ENCODE peak calls at places on chromosomes 16 and 17, in six cellular contexts. F is GM12891, P is SK-N-SH, W is H1, K is GM12878, U is K562. E is an unnamed sample.

GRCh38 chr16:11605564-11605886 is 18.8 kb upstream of the LITAF start:
- DNase-seq in F (no peak), P (no peak), W (no peak), K (no peak), U (no peak), E (no peak)

GRCh38 chr16:25374556-25374955 is 116.9 kb upstream of the ZKSCAN2 start:
- DNase-seq in F (no peak), P (no peak), W (no peak), K (no peak), U (no peak), E (no peak)

GRCh38 chr16:20107086-20107485 is 33.4 kb upstream of the GPR139 start:
- DNase-seq in F (no peak), P (no peak), W (no peak), K (no peak), U (no peak), E (no peak)

GRCh38 chr17:80279895-80280294 is 19.2 kb downstream of the RNF213 start:
- DNase-seq in F (no peak), P (peak; percentile 57), W (no peak), K (no peak), U (no peak), E (no peak)

GRCh38 chr17:79082311-79083190 is 7.9 kb downstream of the ENGASE start:
- DNase-seq in F (peak; percentile 76), P (peak; percentile 96), W (no peak), K (no peak), U (peak; percentile 66), E (peak; percentile 71)

GRCh38 chr16:81424761-81425160 is 19.8 kb upstream of the CMIP start:
- DNase-seq in F (no peak), P (no peak), W (no peak), K (peak; percentile 68), U (peak; percentile 27), E (no peak)

GRCh38 chr17:78724544-78724943 is 57.5 kb downstream of the CYTH1 start:
- DNase-seq in F (no peak), P (peak; percentile 81), W (no peak), K (no peak), U (no peak), E (no peak)

GRCh38 chr17:42121066-42121769 is at the start of gene KAT2A:
- DNase-seq in F (peak; percentile 97), P (peak; percentile 97), W (peak; percentile 43), K (no peak), U (peak; percentile 95), E (peak; percentile 98)

GRCh38 chr17:38341035-38341721 is 2.6 kb downstream of the GPR179 start:
- DNase-seq in F (no peak), P (peak; percentile 84), W (peak; percentile 17), K (no peak), U (no peak), E (no peak)

GRCh38 chr17:47316316-47316715 is 7.4 kb upstream of the EFCAB13 start:
- DNase-seq in F (no peak), P (no peak), W (no peak), K (no peak), U (no peak), E (no peak)

GRCh38 chr17:40283662-40284061 is 4.0 kb upstream of the CDC6 start:
- DNase-seq in F (no peak), P (no peak), W (no peak), K (no peak), U (no peak), E (no peak)

GRCh38 chr16:71846443-71846842 is 667 bp downstream of the ATXN1L start:
- DNase-seq in F (no peak), P (peak; percentile 27), W (no peak), K (no peak), U (peak; percentile 19), E (no peak)

GRCh38 chr16:81315271-81316175 is 761 bp downstream of the GAN start:
- DNase-seq in F (peak; percentile 33), P (peak; percentile 78), W (no peak), K (no peak), U (peak; percentile 71), E (peak; percentile 38)

GRCh38 chr17:53628011-53628410 is 194.7 kb upstream of the KIF2B start:
- DNase-seq in F (no peak), P (no peak), W (no peak), K (no peak), U (no peak), E (no peak)

GRCh38 chr17:45814622-45815606 is 29.8 kb upstream of the SPPL2C start:
- DNase-seq in F (no peak), P (no peak), W (no peak), K (no peak), U (no peak), E (no peak)

GRCh38 chr16:85464342-85465305 is 148.5 kb upstream of the GSE1 start:
- DNase-seq in F (no peak), P (no peak), W (no peak), K (no peak), U (no peak), E (no peak)

GRCh38 chr16:83348991-83349390 is 458.8 kb upstream of the HSBP1 start:
- DNase-seq in F (no peak), P (no peak), W (no peak), K (no peak), U (no peak), E (no peak)

GRCh38 chr17:6381052-6381451 is 53.9 kb downstream of the AIPL1 start:
- DNase-seq in F (no peak), P (no peak), W (no peak), K (no peak), U (no peak), E (no peak)

GRCh38 chr16:69003500-69003899 is 102.0 kb upstream of the HAS3 start:
- DNase-seq in F (no peak), P (no peak), W (no peak), K (no peak), U (no peak), E (no peak)

GRCh38 chr17:45997624-45998023 is 1.4 kb upstream of the STH start:
- DNase-seq in F (no peak), P (no peak), W (no peak), K (no peak), U (no peak), E (no peak)

GRCh38 chr17:42617956-42618431 is 8.5 kb downstream of the TUBG1 start:
- DNase-seq in F (no peak), P (peak; percentile 42), W (no peak), K (peak; percentile 47), U (peak; percentile 72), E (peak; percentile 29)

GRCh38 chr17:61237275-61237674 is 162.4 kb upstream of the TBX2 start:
- DNase-seq in F (no peak), P (no peak), W (no peak), K (no peak), U (no peak), E (no peak)

GRCh38 chr17:2056221-2057129 is 1.6 kb downstream of the HIC1 start:
- DNase-seq in F (no peak), P (no peak), W (no peak), K (no peak), U (no peak), E (no peak)

GRCh38 chr17:59154721-59155438 is at the start of gene SKA2:
- DNase-seq in F (peak; percentile 50), P (peak; percentile 85), W (peak; percentile 99), K (peak; percentile 100), U (peak; percentile 99), E (peak; percentile 67)

GRCh38 chr17:17937450-17937849 is 34.8 kb downstream of the TOM1L2 start:
- DNase-seq in F (no peak), P (no peak), W (no peak), K (no peak), U (no peak), E (no peak)

GRCh38 chr16:81035975-81036750 is 521 bp downstream of the ATMIN start:
- DNase-seq in F (peak; percentile 52), P (peak; percentile 80), W (no peak), K (no peak), U (peak; percentile 50), E (peak; percentile 50)

GRCh38 chr17:82438401-82439193 is 12.0 kb downstream of the CYBC1 start:
- DNase-seq in F (no peak), P (no peak), W (no peak), K (no peak), U (no peak), E (no peak)

GRCh38 chr17:35731239-35731931 is at the start of gene RASL10B:
- DNase-seq in F (peak; percentile 70), P (peak; percentile 93), W (no peak), K (no peak), U (peak; percentile 56), E (no peak)
- TF ChIP-seq TAF1 in F (no peak), P (no peak), W (no peak), K (no peak), U (no peak), E (no peak)

GRCh38 chr16:67238278-67238575 is 9.1 kb downstream of the FHOD1 start:
- DNase-seq in F (no peak), P (no peak), W (no peak), K (no peak), U (no peak), E (no peak)

GRCh38 chr16:67237396-67238277 is 9.6 kb downstream of the FHOD1 start:
- DNase-seq in F (no peak), P (no peak), W (no peak), K (no peak), U (no peak), E (no peak)

GRCh38 chr16:67235816-67236547 is 9.1 kb downstream of the TMEM208 start:
- DNase-seq in F (no peak), P (no peak), W (no peak), K (no peak), U (peak; percentile 35), E (no peak)

GRCh38 chr16:67238806-67239470 is 8.3 kb downstream of the FHOD1 start:
- DNase-seq in F (no peak), P (no peak), W (no peak), K (no peak), U (no peak), E (no peak)

DNA sequence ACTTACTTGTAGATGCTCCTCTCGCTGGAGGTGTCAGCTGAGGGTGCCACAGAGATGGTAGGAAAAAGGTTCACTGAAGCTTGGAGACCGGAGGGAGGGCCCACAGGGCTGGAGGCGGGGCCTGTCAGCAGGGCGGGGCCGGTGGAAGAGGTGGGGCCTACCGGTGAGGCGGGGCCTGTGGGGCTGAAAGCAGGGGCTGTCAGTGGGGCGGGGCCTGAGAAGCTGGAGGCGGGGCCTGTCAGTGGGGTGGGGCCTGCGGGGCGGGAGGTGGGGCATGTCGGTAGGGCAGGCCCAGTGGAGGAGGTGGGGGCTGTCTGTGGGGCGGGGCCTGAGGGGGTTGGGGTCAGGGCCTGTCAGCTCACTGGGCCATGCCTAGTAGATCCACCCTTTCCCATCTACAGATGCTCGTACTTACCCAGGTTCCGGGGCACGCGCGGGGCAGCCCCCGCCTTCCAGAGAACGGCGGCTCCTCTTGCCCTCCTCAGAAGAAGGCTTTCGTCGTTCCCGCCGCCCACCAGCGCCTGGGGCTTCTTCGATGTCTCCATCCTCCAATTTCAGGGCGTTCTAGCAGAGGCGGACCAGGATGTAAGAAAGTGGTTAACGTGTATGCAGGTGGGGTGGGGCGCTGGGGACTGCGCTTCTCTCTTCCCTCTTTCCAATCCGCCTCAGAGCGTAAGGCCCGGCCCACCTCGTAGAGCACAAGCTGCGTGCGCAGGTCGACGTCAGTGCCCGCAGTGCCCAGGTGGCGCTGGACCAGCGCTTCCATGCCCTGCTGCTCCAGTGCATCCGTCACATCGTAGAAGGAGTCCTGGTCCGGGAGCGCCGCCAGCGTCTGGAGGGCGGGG is 9.8 kb downstream of the TMEM208 start:
- DNase-seq in F (peak; percentile 91), P (peak; percentile 99), W (peak; percentile 77), K (no peak), U (peak; percentile 90), E (peak; percentile 84)
- TF ChIP-seq TAF1 in F (no peak), P (no peak), W (no peak), K (no peak), U (no peak), E (no peak)

GRCh38 chr16:23663918-23664317 is 14.8 kb upstream of the PLK1 start:
- DNase-seq in F (no peak), P (no peak), W (no peak), K (no peak), U (no peak), E (no peak)
- TF ChIP-seq TAF1 in F (no peak), P (no peak), W (no peak), K (no peak), U (no peak), E (no peak)

GRCh38 chr17:27520571-27521185 is 64.4 kb downstream of the KSR1 start:
- DNase-seq in F (no peak), P (no peak), W (no peak), K (no peak), U (no peak), E (no peak)
- TF ChIP-seq TAF1 in F (no peak), P (no peak), W (no peak), K (no peak), U (no peak), E (no peak)

E was measured in GM12892.